ENCODE peak calls at places on chromosomes 13 and 19, in nine cellular contexts. C is hepatic stellate cell; P is RPMI8226; H is ascending aorta; G is activated CD4-positive, alpha-beta T cell treated with anti-CD3 and anti-CD28 coated beads for 4 hours; J is stimulated activated CD4-positive, alpha-beta T cell treated with anti-CD3 and anti-CD28 coated beads, Interleukin-2, amount 100 ng/mL, for 48 hours; O is nephron progenitor cell; D is activated CD8-positive, alpha-beta memory T cell treated with anti-CD3 and anti-CD28 coated beads for 1 hour; E is kidney tubule cell. W is an unnamed sample.

GRCh38 chr19:44401108-44401786 is at the start of gene ZNF285:
- DNase-seq in C (peak), P (peak), H (peak), G (peak), J (peak), O (peak), D (peak), E (peak), W (peak)

GRCh38 chr19:12720851-12721655 is 2.7 kb downstream of the TNPO2 start:
- DNase-seq in C (peak), P (no peak), H (no peak), G (peak), J (no peak), O (no peak), D (no peak), E (peak), W (no peak)

GRCh38 chr19:14473915-14474578 is 1.1 kb downstream of the PTGER1 start:
- DNase-seq in C (peak), P (no peak), H (no peak), G (no peak), J (no peak), O (no peak), D (no peak), E (peak), W (no peak)

GRCh38 chr19:10009269-10009665 is 1.0 kb downstream of the COL5A3 start:
- DNase-seq in C (peak), P (peak), H (no peak), G (no peak), J (peak), O (peak), D (peak), E (peak), W (no peak)

GRCh38 chr13:31970237-31970930 is 61.2 kb upstream of the FRY start:
- DNase-seq in C (peak), P (no peak), H (no peak), G (no peak), J (no peak), O (no peak), D (no peak), E (peak), W (no peak)

GRCh38 chr19:41850381-41850780 is 5.5 kb downstream of the DMRTC2 start:
- DNase-seq in C (no peak), P (no peak), H (no peak), G (no peak), J (no peak), O (no peak), D (no peak), E (no peak), W (no peak)

GRCh38 chr13:98584668-98585397 is 7.9 kb upstream of the STK24 start:
- DNase-seq in C (no peak), P (no peak), H (no peak), G (no peak), J (no peak), O (no peak), D (no peak), E (no peak), W (no peak)

GRCh38 chr13:75876371-75877050 is 240.4 kb downstream of the LMO7 start:
- DNase-seq in C (peak), P (peak), H (no peak), G (peak), J (peak), O (peak), D (peak), E (peak), W (no peak)

GRCh38 chr19:10503002-10503789 is at the start of gene KEAP1:
- DNase-seq in C (peak), P (peak), H (no peak), G (no peak), J (peak), O (peak), D (no peak), E (peak), W (no peak)

W was measured in T-helper 22 cell.